ENCODE peak calls at places on chromosomes 2 and 18, in six cellular contexts. E is MM.1S, J is AG04450, W is tibial nerve, D is cardiac muscle cell, A is dorsolateral prefrontal cortex. L is an unnamed sample.

GRCh38 chr2:148540022-148540421 is 104.5 kb upstream of the EPC2 start:
- DNase-seq in E (no peak), A (no peak), J (no peak), D (no peak), W (no peak), L (no peak)

GRCh38 chr2:74181739-74182138 is 3.1 kb upstream of the MOB1A start:
- DNase-seq in E (peak), A (no peak), D (no peak), W (peak), J (no peak), L (no peak)

GRCh38 chr2:174985624-174986023 is 19.6 kb downstream of the CHN1 start:
- DNase-seq in D (no peak), E (no peak), J (no peak), A (no peak), W (no peak), L (no peak)

GRCh38 chr2:38380397-38381130 is 3.5 kb upstream of the ATL2 start:
- DNase-seq in E (no peak), J (no peak), A (no peak), D (no peak), W (no peak), L (no peak)

GRCh38 chr2:227335713-227336112 is 10.7 kb downstream of the MFF start:
- DNase-seq in W (no peak), E (no peak), D (no peak), A (no peak), J (no peak), L (no peak)

GRCh38 chr2:155633887-155634570 is 698.5 kb downstream of the NR4A2 start:
- DNase-seq in A (no peak), J (no peak), E (no peak), D (no peak), W (no peak), L (no peak)

GRCh38 chr2:168300460-168300859 is 53.1 kb upstream of the STK39 start:
- DNase-seq in E (no peak), A (no peak), W (no peak), J (no peak), D (no peak), L (no peak)

GRCh38 chr2:208040199-208041171 is 15.2 kb upstream of the PLEKHM3 start:
- DNase-seq in W (peak), D (peak), A (peak), J (peak), E (peak), L (peak)

GRCh38 chr2:100924520-100925451 is 77.3 kb upstream of the RPL31 start:
- DNase-seq in W (no peak), J (peak), D (no peak), A (no peak), E (peak), L (no peak)

GRCh38 chr2:172307800-172308199 is 119.6 kb upstream of the ITGA6 start:
- DNase-seq in W (peak), E (no peak), J (no peak), A (no peak), D (peak), L (no peak)

DNA sequence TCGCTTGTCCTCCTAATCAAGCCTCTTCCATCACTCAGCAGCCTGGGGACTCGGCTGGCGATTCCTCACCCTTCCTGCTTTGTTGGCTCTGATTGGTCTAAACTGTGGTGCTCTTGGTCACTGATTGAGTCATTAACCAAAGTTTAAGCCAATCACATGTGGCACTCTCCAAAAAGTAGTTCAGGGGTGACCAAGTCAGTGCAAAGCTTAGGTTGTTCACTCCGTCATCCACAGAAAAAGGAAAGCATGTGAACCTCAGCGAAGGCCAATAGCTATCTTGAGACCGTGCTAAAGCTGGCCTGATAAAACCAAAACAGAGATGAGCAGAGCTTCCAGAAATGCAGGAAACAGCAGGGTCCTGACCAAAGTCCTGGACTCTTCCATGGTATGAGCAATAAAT is 4.9 kb downstream of the ALPK2 start:
- DNase-seq in J (no peak), D (no peak), W (no peak), E (no peak), A (no peak), L (no peak)
- TF ChIP-seq CTCF in J (no peak), D (no peak), W (no peak), E (no peak), A (no peak), L (no peak)

DNA sequence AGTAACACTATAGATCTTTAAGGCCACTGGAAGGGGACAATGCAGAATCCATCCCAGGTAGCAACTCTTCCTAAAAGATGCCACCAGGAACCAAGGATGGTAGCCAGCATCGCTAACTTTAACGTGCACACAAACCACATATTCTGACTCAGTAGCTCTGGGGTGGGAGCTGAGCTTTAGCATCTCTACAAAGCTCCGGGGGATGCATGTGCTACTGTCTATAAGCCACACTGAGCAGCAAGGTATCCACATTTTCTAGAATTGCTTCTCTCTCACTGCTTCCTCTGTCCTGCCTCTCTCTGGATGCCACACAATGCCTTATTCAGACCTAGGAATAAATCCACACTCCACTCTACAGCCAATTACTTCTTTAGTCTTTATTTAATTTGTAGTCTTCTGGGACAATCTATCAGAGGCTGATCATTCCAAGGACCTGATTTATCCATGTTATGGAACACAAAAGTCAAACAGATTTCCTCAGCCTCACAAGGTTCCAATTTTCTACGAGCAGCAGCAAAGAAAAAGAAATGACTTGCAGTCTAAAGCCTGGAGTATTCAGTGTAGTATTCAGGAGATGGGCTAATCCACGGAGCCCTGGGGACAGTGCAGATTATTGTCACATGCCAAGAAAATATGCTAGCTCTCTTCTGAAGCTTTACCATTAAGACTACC is 4.4 kb downstream of the BCL2 start:
- DNase-seq in E (no peak), A (no peak), J (no peak), D (no peak), W (no peak), L (no peak)
- H3K4me3 ChIP-seq in E (peak), A (peak), J (no peak), D (no peak), W (no peak), L (no peak)

GRCh38 chr18:33231474-33232317 is 208.8 kb downstream of the CCDC178 start:
- DNase-seq in D (peak), W (peak), J (peak), A (peak), E (peak), L (peak)
- TF ChIP-seq CTCF in D (peak), W (peak), J (peak), A (peak), E (peak), L (peak)

GRCh38 chr2:108970369-108970768 is 18.7 kb downstream of the EDAR start:
- DNase-seq in W (no peak), D (no peak), E (no peak), A (no peak), J (no peak), L (no peak)

GRCh38 chr2:108967757-108968156 is 21.3 kb downstream of the EDAR start:
- DNase-seq in D (no peak), W (no peak), E (no peak), A (no peak), J (no peak), L (no peak)

GRCh38 chr2:108963057-108963456 is 26.0 kb downstream of the EDAR start:
- DNase-seq in D (no peak), E (no peak), A (no peak), W (no peak), J (no peak), L (no peak)

GRCh38 chr2:108968619-108969018 is 20.4 kb downstream of the EDAR start:
- DNase-seq in D (no peak), W (no peak), J (no peak), E (no peak), A (no peak), L (no peak)

GRCh38 chr2:108965540-108966299 is 23.3 kb downstream of the EDAR start:
- DNase-seq in J (no peak), W (no peak), A (no peak), E (no peak), D (no peak), L (no peak)
- H3K4me3 ChIP-seq in J (no peak), W (no peak), A (no peak), E (no peak), D (no peak), L (no peak)

GRCh38 chr2:43161650-43162542 is 64.5 kb downstream of the ZFP36L2 start:
- DNase-seq in W (no peak), A (no peak), E (no peak), D (no peak), J (no peak), L (no peak)

GRCh38 chr2:43168016-43168369 is 58.4 kb downstream of the ZFP36L2 start:
- DNase-seq in W (no peak), E (no peak), A (no peak), J (no peak), D (no peak), L (no peak)

GRCh38 chr2:43164686-43165085 is 61.7 kb downstream of the ZFP36L2 start:
- DNase-seq in J (no peak), W (no peak), D (no peak), A (no peak), E (no peak), L (no peak)

GRCh38 chr2:43163365-43163715 is 63.1 kb downstream of the ZFP36L2 start:
- DNase-seq in A (no peak), J (no peak), D (no peak), W (no peak), E (no peak), L (no peak)

GRCh38 chr2:43165378-43166025 is 60.9 kb downstream of the ZFP36L2 start:
- DNase-seq in E (no peak), J (no peak), A (no peak), W (no peak), D (no peak), L (no peak)
- TF ChIP-seq CTCF in E (peak), J (peak), A (no peak), W (no peak), D (peak), L (peak)

GRCh38 chr2:23941644-23942043 is 1.4 kb downstream of the UBXN2A start:
- DNase-seq in E (no peak), D (no peak), A (no peak), J (no peak), W (no peak), L (no peak)
- H3K4me3 ChIP-seq in E (peak), D (peak), A (peak), J (peak), W (no peak), L (peak)

GRCh38 chr2:188320861-188321260 is 29.2 kb downstream of the GULP1 start:
- DNase-seq in E (no peak), D (no peak), W (no peak), A (no peak), J (no peak), L (no peak)

GRCh38 chr2:188316791-188317423 is 25.2 kb downstream of the GULP1 start:
- DNase-seq in E (no peak), J (no peak), D (no peak), W (no peak), A (no peak), L (no peak)

GRCh38 chr2:188322569-188323531 is 31.2 kb downstream of the GULP1 start:
- DNase-seq in A (no peak), J (peak), W (no peak), E (no peak), D (no peak), L (no peak)

GRCh38 chr2:188318161-188318749 is 26.6 kb downstream of the GULP1 start:
- DNase-seq in D (no peak), J (no peak), A (no peak), W (no peak), E (no peak), L (no peak)

DNA sequence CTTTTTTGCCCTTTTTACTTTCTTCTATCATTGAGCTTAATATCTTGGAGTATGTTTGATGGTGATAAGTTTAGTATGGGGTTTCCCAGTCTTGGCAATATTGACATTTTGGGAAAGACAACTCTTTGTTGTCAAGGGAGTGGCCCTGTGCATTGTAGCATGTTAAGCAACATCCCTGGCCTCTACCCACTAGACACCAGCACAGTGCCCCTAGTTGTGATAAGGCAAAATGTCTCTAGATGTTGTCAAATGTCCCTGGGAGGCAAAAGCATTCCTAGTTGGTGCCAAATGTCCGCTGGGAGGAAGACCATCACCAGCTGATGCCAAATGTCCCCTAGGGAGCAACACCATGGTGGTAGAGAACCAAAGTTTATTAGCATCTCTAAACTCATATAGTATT is 28.2 kb downstream of the GULP1 start:
- DNase-seq in E (no peak), A (no peak), W (no peak), J (no peak), D (no peak), L (no peak)
- TF ChIP-seq CTCF in E (no peak), A (no peak), W (no peak), J (no peak), D (no peak), L (peak)